ENCODE peak calls at places on chromosome 10, in six cellular contexts. L, S, E, Z, F and X are unnamed samples.

GRCh38 chr10:126839094-126839761 is 66.0 kb upstream of the DOCK1 start:
- DNase-seq in L (no peak), S (no peak), E (no peak), Z (no peak), F (no peak), X (no peak)

GRCh38 chr10:122490786-122491680 is 29.7 kb downstream of the HTRA1 start:
- DNase-seq in L (no peak), S (no peak), E (no peak), Z (no peak), F (no peak), X (no peak)

GRCh38 chr10:71821909-71822763 is 28.9 kb downstream of the PSAP start:
- DNase-seq in L (no peak), S (no peak), E (no peak), Z (no peak), F (no peak), X (no peak)

GRCh38 chr10:2760736-2761135 is 306.6 kb upstream of the PFKP start:
- DNase-seq in L (no peak), S (no peak), E (no peak), Z (no peak), F (no peak), X (no peak)

GRCh38 chr10:114970515-114970914 is 32.5 kb downstream of the TRUB1 start:
- DNase-seq in L (no peak), S (no peak), E (no peak), Z (no peak), F (peak; percentile 9), X (no peak)

GRCh38 chr10:103548581-103549348 is 55.3 kb downstream of the NEURL1 start:
- DNase-seq in L (no peak), S (no peak), E (no peak), Z (no peak), F (no peak), X (no peak)

GRCh38 chr10:90665905-90666662 is 191.8 kb downstream of the HTR7 start:
- DNase-seq in L (no peak), S (no peak), E (no peak), Z (no peak), F (no peak), X (no peak)

GRCh38 chr10:86960003-86960862 is 1.8 kb downstream of the SNCG start:
- DNase-seq in L (peak; percentile 85), S (peak; percentile 68), E (peak; percentile 86), Z (peak; percentile 35), F (no peak), X (peak; percentile 80)

GRCh38 chr10:21065621-21066248 is 168.6 kb upstream of the NEBL start:
- DNase-seq in L (no peak), S (no peak), E (no peak), Z (no peak), F (no peak), X (no peak)

GRCh38 chr10:2978111-2978510 is 89.2 kb upstream of the PFKP start:
- DNase-seq in L (no peak), S (peak; percentile 56), E (no peak), Z (peak; percentile 32), F (no peak), X (no peak)

GRCh38 chr10:3068968-3069737 is 1.8 kb downstream of the PFKP start:
- DNase-seq in L (peak; percentile 66), S (no peak), E (peak; percentile 44), Z (no peak), F (no peak), X (peak; percentile 48)

GRCh38 chr10:99442394-99442793 is 12.0 kb upstream of the GOT1 start:
- DNase-seq in L (no peak), S (no peak), E (no peak), Z (no peak), F (no peak), X (no peak)

GRCh38 chr10:105535478-105535877 is 894.4 kb downstream of the SORCS3 start:
- DNase-seq in L (no peak), S (no peak), E (no peak), Z (no peak), F (no peak), X (no peak)

GRCh38 chr10:79319372-79319771 is 27.9 kb upstream of the PPIF start:
- DNase-seq in L (no peak), S (no peak), E (no peak), Z (no peak), F (no peak), X (no peak)

GRCh38 chr10:24790599-24790998 is 66.9 kb upstream of the ARHGAP21 start:
- DNase-seq in L (no peak), S (no peak), E (no peak), Z (no peak), F (no peak), X (no peak)

GRCh38 chr10:36671607-36672006 is 453.8 kb upstream of the ANKRD30A start:
- DNase-seq in L (no peak), S (no peak), E (no peak), Z (no peak), F (no peak), X (no peak)

GRCh38 chr10:2978574-2979266 is 88.6 kb upstream of the PFKP start:
- DNase-seq in L (no peak), S (no peak), E (no peak), Z (no peak), F (no peak), X (no peak)

GRCh38 chr10:80718024-80718423 is 180.3 kb downstream of the SH2D4B start:
- DNase-seq in L (peak; percentile 43), S (no peak), E (no peak), Z (no peak), F (no peak), X (no peak)

GRCh38 chr10:96532523-96532922 is 18.8 kb upstream of the TLL2 start:
- DNase-seq in L (no peak), S (no peak), E (no peak), Z (no peak), F (no peak), X (no peak)

GRCh38 chr10:80500572-80501380 is 36.9 kb upstream of the SH2D4B start:
- DNase-seq in L (no peak), S (no peak), E (no peak), Z (peak; percentile 34), F (no peak), X (no peak)

GRCh38 chr10:98314577-98315284 is 46.7 kb upstream of the LOXL4 start:
- DNase-seq in L (no peak), S (no peak), E (no peak), Z (no peak), F (no peak), X (no peak)

GRCh38 chr10:120607016-120607709 is 150.1 kb downstream of the PLPP4 start:
- DNase-seq in L (no peak), S (no peak), E (no peak), Z (no peak), F (no peak), X (no peak)

DNA sequence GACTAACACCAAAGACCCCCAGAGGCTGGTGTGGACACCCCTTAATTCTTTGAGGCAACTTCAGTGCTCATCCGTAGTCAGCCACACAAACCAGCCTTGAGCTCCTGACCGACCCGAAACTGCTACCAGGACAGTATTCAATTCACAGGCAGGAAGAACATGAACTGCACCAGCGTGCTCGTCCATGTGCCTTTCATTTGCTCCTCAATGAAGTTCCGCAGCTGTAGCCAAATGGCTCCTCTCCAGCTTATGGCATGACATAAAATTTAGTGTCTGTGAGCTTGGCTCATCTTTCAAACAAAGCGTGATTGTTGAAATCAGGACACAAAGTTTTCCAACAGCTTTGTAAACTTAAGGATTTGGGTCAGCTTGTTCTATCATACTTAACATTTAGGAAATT is 144.1 kb upstream of the FAM171A1 start:
- DNase-seq in L (no peak), S (no peak), E (no peak), Z (no peak), F (no peak), X (no peak)
- TF ChIP-seq TAF1 in L (no peak), S (no peak), E (no peak), Z (no peak), F (no peak), X (no peak)

GRCh38 chr10:59891919-59892318 is 14.4 kb downstream of the CCDC6 start:
- DNase-seq in L (no peak), S (no peak), E (no peak), Z (no peak), F (no peak), X (no peak)

GRCh38 chr10:59895629-59896116 is 10.7 kb downstream of the CCDC6 start:
- DNase-seq in L (peak; percentile 53), S (peak; percentile 80), E (no peak), Z (no peak), F (no peak), X (no peak)

GRCh38 chr10:59896186-59896585 is 10.2 kb downstream of the CCDC6 start:
- DNase-seq in L (no peak), S (no peak), E (no peak), Z (no peak), F (no peak), X (no peak)

GRCh38 chr10:59892697-59893096 is 13.7 kb downstream of the CCDC6 start:
- DNase-seq in L (peak; percentile 42), S (no peak), E (no peak), Z (no peak), F (no peak), X (no peak)

GRCh38 chr10:59894114-59894513 is 12.2 kb downstream of the CCDC6 start:
- DNase-seq in L (no peak), S (no peak), E (no peak), Z (no peak), F (no peak), X (no peak)
- TF ChIP-seq POLR2AphosphoS5 in L (no peak), S (no peak), E (no peak), Z (no peak), F (no peak), X (no peak)

GRCh38 chr10:110758898-110759297 is 112.8 kb upstream of the PDCD4 start:
- DNase-seq in L (no peak), S (no peak), E (no peak), Z (no peak), F (peak; percentile 13), X (no peak)

GRCh38 chr10:110757563-110757962 is 113.4 kb downstream of the RBM20 start:
- DNase-seq in L (no peak), S (no peak), E (no peak), Z (no peak), F (no peak), X (no peak)

GRCh38 chr10:110756886-110757285 is 112.8 kb downstream of the RBM20 start:
- DNase-seq in L (no peak), S (no peak), E (no peak), Z (no peak), F (no peak), X (no peak)

GRCh38 chr10:110759523-110759922 is 112.2 kb upstream of the PDCD4 start:
- DNase-seq in L (no peak), S (no peak), E (no peak), Z (no peak), F (no peak), X (no peak)

GRCh38 chr10:110758128-110758527 is 113.6 kb upstream of the PDCD4 start:
- DNase-seq in L (no peak), S (no peak), E (no peak), Z (no peak), F (no peak), X (no peak)
- TF ChIP-seq POLR2A in L (no peak), S (no peak), E (no peak), Z (no peak), F (no peak), X (no peak)

DNA sequence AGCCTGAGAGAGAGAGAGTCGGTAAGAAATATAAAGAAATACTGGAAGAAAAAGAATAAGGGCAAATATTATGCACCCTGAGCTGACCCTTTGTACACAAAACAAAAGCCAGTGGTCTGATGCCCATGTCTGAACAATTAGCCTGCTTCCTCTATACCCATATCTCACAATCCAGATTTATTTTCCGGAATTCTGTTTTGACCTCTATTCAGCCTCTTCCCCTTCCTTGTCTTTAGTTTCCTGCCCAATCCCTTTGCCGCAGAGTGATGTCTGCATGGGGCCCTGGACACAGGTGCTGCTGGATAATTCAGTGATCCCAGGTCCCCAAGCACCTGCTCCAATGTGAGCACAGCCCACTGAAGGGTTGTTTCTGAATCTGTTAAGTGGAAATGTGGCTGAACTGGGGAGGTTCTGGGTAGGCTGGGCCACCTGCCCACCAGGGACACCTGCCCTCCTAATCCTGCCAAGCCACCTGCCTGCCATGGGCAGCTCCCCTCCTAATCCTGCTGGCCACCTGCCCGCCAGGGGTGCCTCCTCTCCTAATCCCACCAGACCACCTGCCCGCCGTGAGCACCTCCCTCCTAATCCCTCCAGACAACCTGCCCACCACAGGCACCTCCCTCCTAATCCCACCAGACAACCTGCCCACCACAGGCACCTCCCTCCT is 23.0 kb downstream of the ADGRA1 start:
- DNase-seq in L (no peak), S (no peak), E (no peak), Z (no peak), F (no peak), X (no peak)
- TF ChIP-seq TAF1 in L (no peak), S (no peak), E (no peak), Z (no peak), F (no peak), X (no peak)